ENCODE peak calls at places on chromosome 22, in nine cellular contexts. G is MM.1S; P is cardiac fibroblast; T is AG04450; Q is CD8-positive, alpha-beta T cell; E is HCT116; J is fibroblast of mammary gland; S is brain microvascular endothelial cell; V is CD4-positive, alpha-beta T cell. R is an unnamed sample.

GRCh38 chr22:33697640-33698039 is 222.6 kb downstream of the LARGE1 start:
- DNase-seq in G (no peak), P (no peak), T (no peak), Q (no peak), E (no peak), J (peak; percentile 2), S (peak; percentile 66), V (no peak), R (no peak)

GRCh38 chr22:48889209-48889830 is 938.4 kb downstream of the BRD1 start:
- DNase-seq in G (no peak), P (no peak), T (no peak), Q (no peak), E (no peak), J (no peak), S (no peak), V (no peak), R (no peak)

GRCh38 chr22:36981247-36981775 is 37.9 kb downstream of the TST start:
- DNase-seq in G (no peak), P (no peak), T (no peak), Q (no peak), E (no peak), J (no peak), S (no peak), V (no peak), R (no peak)

GRCh38 chr22:26977741-26978140 is 320.4 kb downstream of the MIAT start:
- DNase-seq in G (peak; percentile 20), P (no peak), T (no peak), Q (no peak), E (no peak), J (no peak), S (no peak), V (no peak), R (no peak)

GRCh38 chr22:19657252-19658056 is 56.8 kb upstream of the SEPTIN5 start:
- DNase-seq in G (no peak), P (no peak), T (no peak), Q (no peak), E (no peak), J (no peak), S (no peak), V (no peak), R (no peak)

GRCh38 chr22:46535876-46536558 is 1.4 kb downstream of the CELSR1 start:
- DNase-seq in G (no peak), P (no peak), T (no peak), Q (no peak), E (no peak), J (no peak), S (no peak), V (no peak), R (no peak)

GRCh38 chr22:27032121-27032761 is 374.9 kb downstream of the MIAT start:
- DNase-seq in G (no peak), P (no peak), T (no peak), Q (no peak), E (no peak), J (no peak), S (no peak), V (no peak), R (no peak)

GRCh38 chr22:39240841-39241631 is 3.7 kb downstream of the PDGFB start:
- DNase-seq in G (peak; percentile 75), P (no peak), T (no peak), Q (peak; percentile 14), E (peak; percentile 64), J (no peak), S (no peak), V (peak; percentile 38), R (no peak)

GRCh38 chr22:19358703-19359553 is 67.4 kb upstream of the CLTCL1 start:
- DNase-seq in G (no peak), P (no peak), T (no peak), Q (no peak), E (no peak), J (no peak), S (no peak), V (no peak), R (no peak)

GRCh38 chr22:49470741-49471134 is 356.9 kb downstream of the BRD1 start:
- DNase-seq in G (no peak), P (no peak), T (no peak), Q (no peak), E (no peak), J (no peak), S (no peak), V (no peak), R (no peak)

GRCh38 chr22:46763051-46763705 is 728 bp downstream of the TBC1D22A start:
- DNase-seq in G (peak; percentile 28), P (peak; percentile 76), T (no peak), Q (peak; percentile 52), E (no peak), J (peak; percentile 20), S (no peak), V (no peak), R (peak; percentile 62)

GRCh38 chr22:47123006-47123826 is 360.8 kb downstream of the TBC1D22A start:
- DNase-seq in G (no peak), P (no peak), T (no peak), Q (no peak), E (no peak), J (no peak), S (no peak), V (no peak), R (no peak)

GRCh38 chr22:40414838-40415505 is 44.6 kb downstream of the SGSM3 start:
- DNase-seq in G (peak; percentile 20), P (no peak), T (no peak), Q (no peak), E (no peak), J (no peak), S (no peak), V (no peak), R (no peak)

GRCh38 chr22:40415531-40416266 is 45.3 kb downstream of the SGSM3 start:
- DNase-seq in G (no peak), P (peak; percentile 49), T (no peak), Q (no peak), E (no peak), J (no peak), S (no peak), V (no peak), R (no peak)

GRCh38 chr22:37267128-37267587 is 15.2 kb upstream of the CYTH4 start:
- DNase-seq in G (peak; percentile 67), P (peak; percentile 49), T (no peak), Q (peak; percentile 75), E (no peak), J (no peak), S (no peak), V (peak; percentile 74), R (peak; percentile 80)

DNA sequence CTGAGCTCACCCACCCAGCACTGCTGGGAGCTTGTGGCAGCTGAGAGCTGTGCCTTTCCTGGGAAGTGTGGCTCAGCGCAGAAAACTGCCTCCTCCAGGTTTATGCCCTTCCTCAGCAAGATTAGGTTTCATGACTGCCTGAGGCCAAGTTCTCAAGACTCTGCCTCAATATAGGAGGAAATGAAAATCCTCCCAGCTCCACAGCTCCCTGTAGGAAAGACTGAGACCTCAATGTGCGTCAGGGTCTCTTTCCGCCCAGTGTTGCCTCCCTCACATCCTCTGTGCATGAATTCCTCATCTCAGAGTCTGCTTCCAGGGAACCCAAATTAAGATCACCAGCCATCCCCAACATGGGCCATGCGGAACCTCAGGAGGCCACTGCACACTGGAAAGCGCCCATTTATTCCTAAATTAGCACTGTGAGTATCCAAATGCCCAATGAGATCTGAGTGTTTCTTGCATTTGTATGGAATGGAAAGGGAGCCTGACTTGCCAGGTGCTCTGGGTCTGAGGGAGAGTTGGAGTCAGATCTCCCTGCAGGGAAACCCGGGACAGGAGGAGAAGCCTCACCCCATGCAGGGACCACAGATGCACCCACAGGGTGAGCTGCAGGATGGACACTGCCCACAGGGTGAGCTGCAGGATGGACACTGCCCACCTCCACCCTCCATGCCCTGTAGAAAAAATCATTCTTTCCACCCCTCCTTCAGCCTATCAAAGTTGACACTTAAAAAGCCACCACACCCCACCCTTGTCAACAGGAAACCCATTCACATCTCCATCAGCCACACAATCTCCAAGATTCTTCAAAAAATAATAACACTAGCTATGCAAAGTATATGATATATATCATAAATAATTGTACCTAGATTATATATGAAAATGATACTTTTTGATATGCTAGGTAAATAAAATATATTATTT is 97.4 kb upstream of the IGLL5 start:
- DNase-seq in G (no peak), P (no peak), T (no peak), Q (no peak), E (no peak), J (no peak), S (no peak), V (no peak), R (no peak)
- TF ChIP-seq CTCF in G (no peak), P (no peak), T (no peak), Q (no peak), E (no peak), J (no peak), S (no peak), V (no peak), R (no peak)

GRCh38 chr22:44092636-44093220 is 68.6 kb downstream of the PARVB start:
- DNase-seq in G (no peak), P (no peak), T (no peak), Q (no peak), E (no peak), J (no peak), S (no peak), V (no peak), R (no peak)

GRCh38 chr22:44091751-44092150 is 67.6 kb downstream of the PARVB start:
- DNase-seq in G (no peak), P (no peak), T (no peak), Q (no peak), E (no peak), J (no peak), S (no peak), V (no peak), R (no peak)

GRCh38 chr22:44089717-44090570 is 65.8 kb downstream of the PARVB start:
- DNase-seq in G (no peak), P (no peak), T (no peak), Q (no peak), E (no peak), J (no peak), S (no peak), V (no peak), R (no peak)

GRCh38 chr22:44090571-44090905 is 66.4 kb downstream of the PARVB start:
- DNase-seq in G (no peak), P (no peak), T (no peak), Q (no peak), E (no peak), J (no peak), S (no peak), V (no peak), R (no peak)

GRCh38 chr22:44091021-44091721 is 67.1 kb downstream of the PARVB start:
- DNase-seq in G (no peak), P (peak; percentile 12), T (no peak), Q (no peak), E (peak; percentile 6), J (peak; percentile 9), S (peak; percentile 31), V (no peak), R (no peak)
- TF ChIP-seq CTCF in G (no peak), P (peak; percentile 31), T (peak; percentile 51), Q (no peak), E (peak; percentile 42), J (peak; percentile 29), S (peak; percentile 68), V (no peak), R (no peak)

GRCh38 chr22:20857838-20858614 is 585 bp downstream of the PI4KA start:
- DNase-seq in G (peak; percentile 82), P (peak; percentile 90), T (peak; percentile 61), Q (peak; percentile 81), E (peak; percentile 64), J (peak; percentile 78), S (peak; percentile 78), V (peak; percentile 64), R (no peak)
- TF ChIP-seq CTCF in G (no peak), P (no peak), T (no peak), Q (no peak), E (no peak), J (no peak), S (no peak), V (no peak), R (no peak)

GRCh38 chr22:41957941-41958556 is 6.1 kb downstream of the SMIM45 start:
- DNase-seq in G (no peak), P (no peak), T (no peak), Q (no peak), E (no peak), J (no peak), S (no peak), V (no peak), R (no peak)
- TF ChIP-seq CTCF in G (no peak), P (no peak), T (no peak), Q (peak; percentile 53), E (no peak), J (no peak), S (no peak), V (peak; percentile 60), R (peak; percentile 12)

R was measured in activated B cell treated with CpG ODN at 0.5 μM for 24 hours.